ENCODE peak calls at places on chromosomes 3 and 15, in four cellular contexts. One of them, this sample, is unnamed.

GRCh38 chr3:158097571-158098553 is 8.4 kb downstream of the SHOX2 start:
- DNase-seq in mesothelial cell of epicardium: peak
- DNase-seq in choroid plexus epithelial cell: peak
- DNase-seq in endothelial cell of umbilical vein: peak
- DNase-seq in this sample: no peak

GRCh38 chr3:108004647-108005046 is 86.2 kb downstream of the CD47 start:
- DNase-seq in mesothelial cell of epicardium: no peak
- DNase-seq in choroid plexus epithelial cell: no peak
- DNase-seq in endothelial cell of umbilical vein: no peak
- DNase-seq in this sample: no peak

GRCh38 chr3:175662815-175663214 is 803.7 kb downstream of the NAALADL2 start:
- DNase-seq in choroid plexus epithelial cell: no peak
- DNase-seq in mesothelial cell of epicardium: no peak
- DNase-seq in endothelial cell of umbilical vein: no peak
- DNase-seq in this sample: no peak

GRCh38 chr3:184336484-184337230 is 743 bp upstream of the FAM131A start:
- DNase-seq in choroid plexus epithelial cell: peak
- DNase-seq in endothelial cell of umbilical vein: peak
- DNase-seq in mesothelial cell of epicardium: no peak
- DNase-seq in this sample: no peak

GRCh38 chr15:22788004-22788403 is 1.6 kb downstream of the NIPA1 start:
- DNase-seq in endothelial cell of umbilical vein: no peak
- DNase-seq in mesothelial cell of epicardium: no peak
- DNase-seq in choroid plexus epithelial cell: no peak
- DNase-seq in this sample: no peak

GRCh38 chr3:128787256-128788253 is 61.6 kb downstream of the RAB7A start:
- DNase-seq in endothelial cell of umbilical vein: no peak
- DNase-seq in choroid plexus epithelial cell: peak
- DNase-seq in mesothelial cell of epicardium: no peak
- DNase-seq in this sample: no peak

GRCh38 chr15:52789601-52790165 is 453 bp downstream of the ONECUT1 start:
- DNase-seq in endothelial cell of umbilical vein: no peak
- DNase-seq in choroid plexus epithelial cell: peak
- DNase-seq in mesothelial cell of epicardium: no peak
- DNase-seq in this sample: no peak

GRCh38 chr3:85041562-85042055 is 82.8 kb downstream of the CADM2 start:
- DNase-seq in endothelial cell of umbilical vein: no peak
- DNase-seq in mesothelial cell of epicardium: no peak
- DNase-seq in choroid plexus epithelial cell: no peak
- DNase-seq in this sample: no peak

GRCh38 chr15:39215006-39215405 is 365.9 kb upstream of the THBS1 start:
- DNase-seq in mesothelial cell of epicardium: no peak
- DNase-seq in choroid plexus epithelial cell: no peak
- DNase-seq in endothelial cell of umbilical vein: no peak
- DNase-seq in this sample: no peak

GRCh38 chr3:142281474-142281873 is 56.1 kb upstream of the GK5 start:
- DNase-seq in mesothelial cell of epicardium: no peak
- DNase-seq in choroid plexus epithelial cell: no peak
- DNase-seq in endothelial cell of umbilical vein: no peak
- DNase-seq in this sample: no peak

GRCh38 chr3:127772273-127772672 is 50.0 kb downstream of the MGLL start:
- DNase-seq in endothelial cell of umbilical vein: no peak
- DNase-seq in mesothelial cell of epicardium: no peak
- DNase-seq in choroid plexus epithelial cell: no peak
- DNase-seq in this sample: no peak

GRCh38 chr3:113629941-113630340 is 66.5 kb downstream of the USF3 start:
- DNase-seq in choroid plexus epithelial cell: no peak
- DNase-seq in mesothelial cell of epicardium: no peak
- DNase-seq in endothelial cell of umbilical vein: no peak
- DNase-seq in this sample: no peak

GRCh38 chr3:58025824-58026579 is 17.8 kb downstream of the FLNB start:
- DNase-seq in choroid plexus epithelial cell: peak
- DNase-seq in endothelial cell of umbilical vein: peak
- DNase-seq in mesothelial cell of epicardium: no peak
- DNase-seq in this sample: no peak

GRCh38 chr15:32993285-32993684 is 201.2 kb downstream of the FMN1 start:
- DNase-seq in choroid plexus epithelial cell: peak
- DNase-seq in endothelial cell of umbilical vein: no peak
- DNase-seq in mesothelial cell of epicardium: no peak
- DNase-seq in this sample: no peak

This sample was measured in D721Med.